ENCODE peak calls at places on chromosome 19, in four cellular contexts. One of them, this sample, is unnamed.

GRCh38 chr19:55208880-55209429 is 346 bp downstream of the PTPRH start:
- DNase-seq in right atrium auricular region: no peak
- DNase-seq in IMR-90: no peak
- DNase-seq in pancreas: no peak
- DNase-seq in this sample: no peak

GRCh38 chr19:46926201-46927071 is 65.6 kb downstream of the ARHGAP35 start:
- DNase-seq in right atrium auricular region: no peak
- DNase-seq in IMR-90: no peak
- DNase-seq in pancreas: no peak
- DNase-seq in this sample: no peak

GRCh38 chr19:17001603-17002183 is 24.9 kb downstream of the CPAMD8 start:
- DNase-seq in right atrium auricular region: no peak
- DNase-seq in pancreas: no peak
- DNase-seq in IMR-90: no peak
- DNase-seq in this sample: no peak

GRCh38 chr19:7230826-7231225 is 63.4 kb downstream of the INSR start:
- DNase-seq in pancreas: peak; percentile 66
- DNase-seq in IMR-90: no peak
- DNase-seq in right atrium auricular region: peak; percentile 72
- DNase-seq in this sample: no peak

GRCh38 chr19:7397687-7398086 is 49.0 kb downstream of the ARHGEF18 start:
- DNase-seq in right atrium auricular region: no peak
- DNase-seq in pancreas: no peak
- DNase-seq in IMR-90: peak; percentile 90
- DNase-seq in this sample: no peak

GRCh38 chr19:18586311-18586710 is 2.3 kb upstream of the REX1BD start:
- DNase-seq in pancreas: no peak
- DNase-seq in IMR-90: no peak
- DNase-seq in right atrium auricular region: no peak
- DNase-seq in this sample: no peak

GRCh38 chr19:58128041-58128685 is 22.4 kb downstream of the ZNF329 start:
- DNase-seq in right atrium auricular region: no peak
- DNase-seq in IMR-90: no peak
- DNase-seq in pancreas: no peak
- DNase-seq in this sample: no peak

GRCh38 chr19:49331616-49332055 is 3.6 kb upstream of the CD37 start:
- DNase-seq in pancreas: no peak
- DNase-seq in IMR-90: peak; percentile 57
- DNase-seq in right atrium auricular region: no peak
- DNase-seq in this sample: peak; percentile 52

GRCh38 chr19:17488593-17489391 is 18.5 kb downstream of the SLC27A1 start:
- DNase-seq in IMR-90: no peak
- DNase-seq in right atrium auricular region: no peak
- DNase-seq in pancreas: peak; percentile 93
- DNase-seq in this sample: peak; percentile 28

GRCh38 chr19:33676999-33677665 is 55.4 kb downstream of the CHST8 start:
- DNase-seq in right atrium auricular region: no peak
- DNase-seq in IMR-90: no peak
- DNase-seq in pancreas: no peak
- DNase-seq in this sample: no peak
- TF ChIP-seq CTCF in right atrium auricular region: no peak
- TF ChIP-seq CTCF in IMR-90: no peak
- TF ChIP-seq CTCF in pancreas: no peak
- TF ChIP-seq CTCF in this sample: no peak

GRCh38 chr19:19661675-19662251 is 1.7 kb downstream of the ATP13A1 start:
- DNase-seq in pancreas: no peak
- DNase-seq in right atrium auricular region: no peak
- DNase-seq in IMR-90: no peak
- DNase-seq in this sample: no peak

GRCh38 chr19:19661141-19661674 is 2.3 kb downstream of the ATP13A1 start:
- DNase-seq in pancreas: no peak
- DNase-seq in IMR-90: no peak
- DNase-seq in right atrium auricular region: no peak
- DNase-seq in this sample: no peak

GRCh38 chr19:19662866-19663291 is 597 bp downstream of the ATP13A1 start:
- DNase-seq in pancreas: no peak
- DNase-seq in IMR-90: peak; percentile 4
- DNase-seq in right atrium auricular region: no peak
- DNase-seq in this sample: no peak

GRCh38 chr19:19662344-19662743 is 1.1 kb downstream of the ATP13A1 start:
- DNase-seq in pancreas: no peak
- DNase-seq in right atrium auricular region: no peak
- DNase-seq in IMR-90: no peak
- DNase-seq in this sample: no peak

DNA sequence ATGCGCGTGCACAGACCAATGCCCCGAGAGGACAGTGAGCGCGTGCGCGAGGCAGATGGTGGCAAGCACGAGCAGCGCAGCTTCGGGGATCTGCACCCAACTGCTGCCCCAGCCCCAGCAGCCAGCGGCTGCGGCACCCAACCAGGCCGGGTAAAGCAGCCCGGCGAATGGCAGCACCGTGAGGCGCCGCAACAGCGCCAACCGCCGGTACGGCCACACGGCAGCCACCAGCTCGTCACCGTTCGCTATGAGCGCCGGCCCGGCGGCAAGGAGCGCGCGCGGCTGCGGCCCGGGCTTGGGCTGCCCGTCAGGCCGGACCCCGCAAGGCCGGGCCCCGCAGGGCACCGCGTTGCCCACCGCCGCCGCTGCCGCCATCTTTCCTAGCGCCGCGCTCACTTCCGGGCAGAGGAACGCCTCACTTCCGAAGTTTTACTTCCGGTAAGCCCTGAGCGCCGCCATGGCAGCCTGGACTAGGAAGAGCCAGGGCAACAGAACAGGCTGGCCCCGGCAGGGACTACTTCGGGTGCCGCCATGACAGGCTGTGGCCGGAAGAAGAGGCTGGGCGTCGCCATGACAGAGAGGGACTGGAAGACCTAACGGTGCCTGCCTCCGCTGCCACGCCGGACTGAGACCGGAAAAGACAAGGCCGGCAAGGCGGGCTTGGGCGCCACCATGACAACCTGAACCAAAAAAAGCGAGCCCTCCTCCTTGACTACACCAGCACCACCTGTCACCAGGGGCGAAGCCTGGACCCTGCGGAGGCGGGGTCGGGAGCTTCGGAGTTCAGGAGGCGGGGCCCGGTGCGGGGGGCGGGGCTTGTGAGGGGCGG is at the start of gene ATP13A1:
- DNase-seq in pancreas: peak; percentile 97
- DNase-seq in IMR-90: peak; percentile 97
- DNase-seq in right atrium auricular region: peak; percentile 97
- DNase-seq in this sample: peak; percentile 86
- TF ChIP-seq CTCF in pancreas: no peak
- TF ChIP-seq CTCF in IMR-90: no peak
- TF ChIP-seq CTCF in right atrium auricular region: peak; percentile 38
- TF ChIP-seq CTCF in this sample: no peak

GRCh38 chr19:28737021-28737525 is 475.9 kb downstream of the UQCRFS1 start:
- DNase-seq in right atrium auricular region: no peak
- DNase-seq in IMR-90: peak; percentile 44
- DNase-seq in pancreas: no peak
- DNase-seq in this sample: peak; percentile 7
- TF ChIP-seq CTCF in right atrium auricular region: peak; percentile 73
- TF ChIP-seq CTCF in IMR-90: peak; percentile 71
- TF ChIP-seq CTCF in pancreas: peak; percentile 36
- TF ChIP-seq CTCF in this sample: peak; percentile 42

GRCh38 chr19:13797058-13797440 is 1.8 kb downstream of the ZSWIM4 start:
- DNase-seq in pancreas: no peak
- DNase-seq in right atrium auricular region: no peak
- DNase-seq in IMR-90: no peak
- DNase-seq in this sample: no peak
- TF ChIP-seq CTCF in pancreas: no peak
- TF ChIP-seq CTCF in right atrium auricular region: no peak
- TF ChIP-seq CTCF in IMR-90: no peak
- TF ChIP-seq CTCF in this sample: no peak

GRCh38 chr19:39388657-39389056 is 2.2 kb downstream of the PAF1 start:
- DNase-seq in IMR-90: no peak
- DNase-seq in right atrium auricular region: no peak
- DNase-seq in pancreas: no peak
- DNase-seq in this sample: no peak

GRCh38 chr19:39389621-39390414 is 1.1 kb downstream of the PAF1 start:
- DNase-seq in pancreas: no peak
- DNase-seq in IMR-90: no peak
- DNase-seq in right atrium auricular region: no peak
- DNase-seq in this sample: no peak

GRCh38 chr19:39390460-39390758 is 497 bp downstream of the PAF1 start:
- DNase-seq in pancreas: peak; percentile 81
- DNase-seq in right atrium auricular region: no peak
- DNase-seq in IMR-90: no peak
- DNase-seq in this sample: no peak

GRCh38 chr19:39386557-39386956 is 4.3 kb downstream of the PAF1 start:
- DNase-seq in right atrium auricular region: no peak
- DNase-seq in pancreas: no peak
- DNase-seq in IMR-90: no peak
- DNase-seq in this sample: no peak

DNA sequence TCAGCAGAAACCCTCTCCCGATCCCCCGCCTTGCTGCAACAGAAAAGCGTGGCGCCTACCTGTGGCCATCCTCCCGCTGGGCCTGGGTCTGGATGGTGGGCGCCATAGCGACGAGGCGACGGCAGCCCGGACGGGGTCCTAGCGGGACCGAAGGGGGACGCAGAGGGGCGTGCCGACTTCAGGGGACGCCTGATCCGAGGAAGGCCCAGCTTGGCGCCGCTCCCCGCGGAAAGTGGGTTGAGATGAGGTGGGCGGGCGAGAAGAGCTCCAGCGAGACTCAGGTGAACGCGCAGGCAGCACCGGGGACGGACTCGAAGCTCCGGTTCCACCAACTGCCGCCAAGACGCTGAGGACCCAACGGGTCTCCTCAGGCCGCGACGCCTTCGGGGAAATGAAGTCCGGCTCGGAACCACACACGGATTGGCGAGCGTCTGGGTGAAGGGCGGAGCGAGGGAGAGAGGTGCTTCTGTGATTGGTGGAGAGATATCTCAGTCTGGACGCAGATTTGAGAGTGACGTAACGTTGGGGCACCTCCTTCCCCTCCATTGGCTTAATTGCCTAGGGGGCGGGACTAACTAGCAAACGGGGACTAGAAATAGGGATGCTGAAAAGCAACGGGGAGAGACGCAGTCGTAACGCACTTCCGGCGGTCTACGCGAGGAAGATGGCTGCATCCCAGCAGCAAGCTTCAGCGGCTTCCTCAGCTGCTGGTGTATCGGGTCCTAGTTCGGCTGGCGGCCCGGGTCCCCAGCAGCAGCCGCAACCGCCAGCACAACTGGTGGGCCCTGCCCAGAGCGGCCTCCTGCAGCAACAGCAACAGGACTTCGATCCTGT is at the start of the genes MED29 and PAF1:
- DNase-seq in IMR-90: peak; percentile 100
- DNase-seq in right atrium auricular region: peak; percentile 99
- DNase-seq in pancreas: peak; percentile 97
- DNase-seq in this sample: peak; percentile 98
- TF ChIP-seq CTCF in IMR-90: peak; percentile 6
- TF ChIP-seq CTCF in right atrium auricular region: no peak
- TF ChIP-seq CTCF in pancreas: no peak
- TF ChIP-seq CTCF in this sample: no peak

GRCh38 chr19:45885556-45886426 is at the start of gene IRF2BP1:
- DNase-seq in right atrium auricular region: peak; percentile 94
- DNase-seq in pancreas: peak; percentile 93
- DNase-seq in IMR-90: peak; percentile 91
- DNase-seq in this sample: peak; percentile 95
- TF ChIP-seq CTCF in right atrium auricular region: no peak
- TF ChIP-seq CTCF in pancreas: no peak
- TF ChIP-seq CTCF in IMR-90: no peak
- TF ChIP-seq CTCF in this sample: no peak